ENCODE peak calls at places on chromosomes 1 and 21, in eight cellular contexts. R is erythroblast, P is EL, I is NCI-H2081, K is endothelial cell, S is NCI-H1092, U is BJ, H is neural crest cell. C is an unnamed sample.

GRCh38 chr1:181208967-181209366 is 120.5 kb downstream of the IER5 start:
- DNase-seq in U (no peak), P (no peak), I (no peak), R (no peak), K (no peak), S (no peak), H (no peak), C (peak)

GRCh38 chr1:225137981-225138380 is 208.5 kb downstream of the DNAH14 start:
- DNase-seq in I (no peak), P (no peak), R (no peak), K (no peak), S (no peak), U (no peak), H (no peak), C (peak)

GRCh38 chr1:4128616-4129015 is 228.5 kb upstream of the C1orf174 start:
- DNase-seq in R (no peak), I (no peak), H (no peak), P (no peak), K (no peak), U (no peak), S (no peak), C (no peak)

GRCh38 chr1:234226819-234227165 is 146.5 kb upstream of the COA6 start:
- DNase-seq in R (no peak), I (no peak), U (no peak), S (no peak), P (no peak), K (no peak), H (no peak), C (no peak)

GRCh38 chr1:236535656-236536293 is 12.0 kb downstream of the LGALS8 start:
- DNase-seq in P (no peak), H (no peak), S (peak), K (no peak), U (no peak), R (peak), I (peak), C (no peak)

GRCh38 chr21:29182674-29183073 is 52.2 kb downstream of the MAP3K7CL start:
- DNase-seq in P (peak), I (no peak), K (no peak), R (no peak), H (no peak), U (no peak), S (no peak), C (no peak)

GRCh38 chr1:41662656-41663437 is 178.4 kb upstream of the EDN2 start:
- DNase-seq in U (peak), P (peak), I (no peak), K (peak), S (no peak), R (no peak), H (peak), C (no peak)

GRCh38 chr1:179229214-179230140 is at the start of gene ABL2:
- DNase-seq in I (peak), U (no peak), R (peak), S (peak), K (peak), P (peak), H (peak), C (no peak)

GRCh38 chr1:145927073-145927886 is at the start of gene RBM8A:
- DNase-seq in S (peak), U (peak), I (peak), R (peak), K (peak), H (peak), P (peak), C (peak)

GRCh38 chr1:62142550-62142949 is 52.1 kb upstream of the L1TD1 start:
- DNase-seq in S (no peak), P (peak), K (no peak), U (no peak), H (no peak), I (no peak), R (no peak), C (no peak)

GRCh38 chr1:231215676-231216385 is 25.2 kb upstream of the GNPAT start:
- DNase-seq in R (no peak), P (no peak), U (no peak), S (no peak), K (no peak), I (no peak), H (no peak), C (no peak)

GRCh38 chr1:6599141-6599975 is 3.3 kb downstream of the KLHL21 start:
- DNase-seq in H (no peak), P (no peak), I (no peak), S (no peak), U (no peak), K (no peak), R (no peak), C (no peak)

GRCh38 chr1:17599301-17600300 is 60.1 kb downstream of the ARHGEF10L start:
- DNase-seq in I (no peak), U (no peak), S (no peak), P (no peak), H (no peak), R (no peak), K (no peak), C (no peak)

GRCh38 chr1:11738096-11738495 is 2.2 kb downstream of the AGTRAP start:
- DNase-seq in U (no peak), S (no peak), I (no peak), K (no peak), P (no peak), H (no peak), R (no peak), C (no peak)

GRCh38 chr1:29503441-29503840 is 267.1 kb downstream of the PTPRU start:
- DNase-seq in S (peak), I (peak), U (no peak), K (no peak), H (no peak), P (no peak), R (no peak), C (peak)

C was measured in DMS 273 treated with DMSO at 0.1 percent for 48 hours.